ENCODE peak calls at places on chromosomes 1 and 21, in four cellular contexts. I is A549, H is SK-N-SH, N is IMR-90. M is an unnamed sample.

GRCh38 chr1:29324771-29325351 is 88.5 kb downstream of the PTPRU start:
- DNase-seq in I (no peak), H (no peak), N (no peak), M (no peak)

GRCh38 chr1:27133990-27134389 is 20.9 kb downstream of the SLC9A1 start:
- DNase-seq in I (no peak), H (no peak), N (no peak), M (no peak)

GRCh38 chr1:223331301-223331700 is 32.7 kb downstream of the SUSD4 start:
- DNase-seq in I (no peak), H (no peak), N (no peak), M (no peak)

GRCh38 chr1:37177230-37177864 is 143.0 kb upstream of the GRIK3 start:
- DNase-seq in I (peak), H (peak), N (peak), M (peak)

GRCh38 chr1:230159580-230159979 is 92.5 kb downstream of the GALNT2 start:
- DNase-seq in I (no peak), H (no peak), N (no peak), M (peak)

GRCh38 chr1:210900820-210901219 is 233.1 kb downstream of the KCNH1 start:
- DNase-seq in I (no peak), H (no peak), N (no peak), M (no peak)

GRCh38 chr1:31795801-31796621 is 19.8 kb downstream of the SPOCD1 start:
- DNase-seq in I (no peak), H (peak), N (peak), M (no peak)

GRCh38 chr1:36981771-36982622 is 52.3 kb downstream of the GRIK3 start:
- DNase-seq in I (no peak), H (peak), N (no peak), M (no peak)

GRCh38 chr1:114339379-114339778 is 171.6 kb downstream of the TRIM33 start:
- DNase-seq in I (no peak), H (no peak), N (no peak), M (no peak)

GRCh38 chr1:9368356-9368755 is 75.7 kb downstream of the SPSB1 start:
- DNase-seq in I (no peak), H (no peak), N (no peak), M (no peak)

GRCh38 chr21:33981341-33982101 is 65.9 kb upstream of the ATP5PO start:
- DNase-seq in I (no peak), H (no peak), N (no peak), M (no peak)

GRCh38 chr1:244336232-244336899 is 115.3 kb downstream of the ADSS2 start:
- DNase-seq in I (no peak), H (no peak), N (no peak), M (no peak)

GRCh38 chr1:110307239-110307974 is 31.8 kb upstream of the RBM15 start:
- DNase-seq in I (no peak), H (no peak), N (no peak), M (no peak)

GRCh38 chr1:2604854-2605753 is 18.5 kb downstream of the PRXL2B start:
- DNase-seq in I (no peak), H (peak), N (no peak), M (no peak)

GRCh38 chr21:42233067-42233981 is 14.4 kb downstream of the ABCG1 start:
- DNase-seq in I (no peak), H (peak), N (peak), M (peak)

GRCh38 chr1:66831529-66832239 is 30.6 kb upstream of the INSL5 start:
- DNase-seq in I (no peak), H (no peak), N (peak), M (no peak)

GRCh38 chr1:178133291-178133989 is 39.5 kb downstream of the RASAL2 start:
- DNase-seq in I (no peak), H (no peak), N (no peak), M (no peak)

DNA sequence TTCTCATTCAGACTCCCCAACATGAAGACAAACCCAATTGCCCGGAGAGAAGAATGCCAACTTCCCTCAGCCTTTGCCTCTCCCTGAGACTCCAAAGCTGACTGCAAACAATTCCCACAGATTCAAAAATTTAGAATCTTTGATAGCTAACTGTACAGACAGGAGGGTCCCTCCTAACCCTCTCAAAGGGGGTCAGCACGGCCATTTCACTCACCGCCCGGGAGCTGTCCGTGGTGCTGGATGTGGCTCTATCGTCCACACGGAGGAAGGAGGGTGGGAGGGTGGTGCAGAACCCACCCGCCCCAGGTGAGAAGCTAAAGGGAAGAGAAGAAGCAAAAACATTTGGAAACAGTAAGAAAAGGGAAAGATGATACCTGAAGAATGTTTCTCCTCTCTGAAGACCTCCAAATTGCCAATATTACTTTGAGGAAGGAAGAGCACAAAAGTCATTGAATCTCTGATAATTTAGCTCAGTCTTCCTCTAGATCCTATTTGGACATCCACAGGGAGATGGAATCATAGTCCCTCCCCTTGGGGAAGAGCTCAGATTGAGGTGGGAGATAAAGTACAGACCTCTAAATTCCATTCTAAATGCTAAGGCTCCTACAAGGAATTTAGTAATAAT is 45.5 kb downstream of the RHBG start:
- DNase-seq in I (no peak), H (no peak), N (no peak), M (no peak)
- TF ChIP-seq USF2 in I (no peak), H (no peak), N (no peak), M (no peak)

DNA sequence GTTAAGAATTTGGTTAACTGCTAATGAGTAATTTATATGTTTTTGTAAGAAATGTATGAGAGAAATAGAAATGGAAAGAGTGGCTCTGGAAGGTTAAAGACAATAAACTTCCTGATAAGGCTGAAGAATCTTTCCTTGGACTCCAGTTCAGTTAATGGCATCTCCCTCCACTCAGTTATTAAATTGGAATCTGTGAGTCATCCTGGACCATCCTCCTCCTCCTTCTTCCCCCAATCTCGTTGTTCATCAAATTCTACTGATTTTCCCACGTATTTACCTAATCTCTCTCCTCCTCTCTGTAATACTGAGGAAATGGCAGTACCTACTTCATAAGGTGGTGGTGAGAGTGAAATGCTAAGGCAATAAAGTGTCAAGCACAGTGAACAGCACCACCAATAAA is 101.4 kb upstream of the IRF2BP2 start:
- DNase-seq in I (no peak), H (no peak), N (peak), M (no peak)
- TF ChIP-seq USF2 in I (no peak), H (no peak), N (no peak), M (no peak)

GRCh38 chr1:240044620-240045019 is 47.1 kb upstream of the FMN2 start:
- DNase-seq in I (no peak), H (no peak), N (no peak), M (no peak)
- TF ChIP-seq USF2 in I (no peak), H (no peak), N (no peak), M (no peak)

GRCh38 chr1:62530516-62531154 is 66.7 kb upstream of the ANGPTL3 start:
- DNase-seq in I (peak), H (peak), N (peak), M (peak)

GRCh38 chr1:62529227-62529626 is 68.1 kb upstream of the ANGPTL3 start:
- DNase-seq in I (no peak), H (no peak), N (no peak), M (peak)

GRCh38 chr1:62523860-62524259 is 73.5 kb upstream of the ANGPTL3 start:
- DNase-seq in I (no peak), H (no peak), N (no peak), M (peak)

GRCh38 chr1:62528015-62528414 is 69.3 kb upstream of the ANGPTL3 start:
- DNase-seq in I (no peak), H (no peak), N (no peak), M (no peak)
- TF ChIP-seq USF2 in I (no peak), H (no peak), N (no peak), M (no peak)

DNA sequence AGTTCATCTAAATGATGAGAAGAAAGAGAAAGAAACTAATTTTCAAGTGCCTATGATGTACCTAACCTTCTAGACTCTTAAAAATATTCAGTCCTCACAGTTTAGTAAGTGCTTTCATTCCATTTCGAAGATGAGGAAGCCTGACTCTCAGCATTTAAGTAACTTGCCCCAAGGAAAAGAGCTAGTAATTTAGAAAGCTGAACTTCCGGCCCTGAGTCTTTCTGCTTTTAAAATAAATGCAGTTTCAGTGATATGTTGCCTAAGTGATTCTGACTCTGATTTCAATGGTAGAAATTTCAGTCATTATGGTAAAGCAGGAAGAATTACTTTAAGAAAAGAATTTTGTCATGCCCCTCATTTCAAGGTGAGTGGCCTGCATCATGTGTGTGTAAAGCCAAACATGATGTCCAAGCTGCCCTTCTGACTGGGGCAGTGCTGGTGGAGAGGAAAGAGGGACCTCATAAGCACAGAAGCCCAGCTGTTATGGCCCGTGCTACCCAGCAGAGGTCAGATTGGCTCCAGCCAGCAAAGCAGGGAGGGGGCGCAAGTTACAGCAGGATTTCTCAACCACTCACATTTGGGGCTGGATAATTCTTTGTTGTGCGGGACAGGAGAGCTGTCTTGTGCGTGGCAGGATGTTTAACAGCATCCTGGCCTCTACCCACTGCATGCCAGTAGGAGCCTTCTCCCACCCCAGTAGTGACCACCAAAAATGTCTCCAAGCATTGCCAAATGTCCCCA is 10.7 kb downstream of the ATP1A4 start:
- DNase-seq in I (no peak), H (no peak), N (peak), M (peak)
- TF ChIP-seq USF2 in I (no peak), H (no peak), N (no peak), M (no peak)

GRCh38 chr1:100730130-100730529 is 10.6 kb downstream of the VCAM1 start:
- DNase-seq in I (no peak), H (no peak), N (peak), M (no peak)

GRCh38 chr1:100731309-100731708 is 11.8 kb downstream of the VCAM1 start:
- DNase-seq in I (no peak), H (no peak), N (no peak), M (peak)

GRCh38 chr1:100734716-100735115 is 15.2 kb downstream of the VCAM1 start:
- DNase-seq in I (no peak), H (no peak), N (peak), M (no peak)

GRCh38 chr1:100735244-100735643 is 15.7 kb downstream of the VCAM1 start:
- DNase-seq in I (no peak), H (no peak), N (no peak), M (no peak)

DNA sequence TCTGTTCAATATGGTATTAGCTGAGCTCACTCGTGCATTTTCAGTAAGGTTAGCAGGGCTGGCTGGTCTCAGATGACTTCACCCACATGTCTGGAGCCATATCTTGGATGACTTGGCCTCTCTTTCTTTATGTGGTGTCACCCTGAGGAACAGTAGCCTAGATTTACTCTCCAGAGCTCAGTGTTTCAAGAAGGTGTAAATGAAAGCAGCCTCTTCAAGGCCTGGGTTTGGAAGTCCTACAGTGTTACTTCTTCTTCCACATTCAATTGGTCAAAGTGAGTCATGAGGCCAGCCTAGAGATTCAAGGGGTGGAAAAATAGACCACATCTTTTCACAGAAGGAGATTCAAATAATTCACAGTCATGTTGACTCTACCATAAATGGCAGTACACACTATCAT is 12.2 kb downstream of the VCAM1 start:
- DNase-seq in I (no peak), H (no peak), N (no peak), M (no peak)
- TF ChIP-seq USF2 in I (no peak), H (no peak), N (no peak), M (no peak)

GRCh38 chr1:55103891-55104290 is 64.5 kb downstream of the PCSK9 start:
- DNase-seq in I (no peak), H (no peak), N (no peak), M (no peak)

GRCh38 chr1:55107111-55107510 is 67.8 kb downstream of the PCSK9 start:
- DNase-seq in I (no peak), H (no peak), N (no peak), M (no peak)

GRCh38 chr1:55107989-55108388 is 68.6 kb downstream of the PCSK9 start:
- DNase-seq in I (no peak), H (no peak), N (no peak), M (no peak)
- TF ChIP-seq USF2 in I (no peak), H (no peak), N (no peak), M (no peak)